ENCODE peak calls at places on chromosomes 7 and 10, in five cellular contexts. D is breast epithelium; R is CD4-positive, CD25-positive, alpha-beta regulatory T cell; S is right lobe of liver; C is H9. B is an unnamed sample. For H3K9me3, the result is how much of the 10 kb centered on the place peaks cover.

GRCh38 chr7:125563964-125564529 is 634.4 kb upstream of the POT1 start:
- DNase-seq in R (no peak), S (no peak), D (no peak), C (peak), B (peak)

GRCh38 chr7:100372256-100372655 is 1.0 kb upstream of the PILRA start:
- DNase-seq in D (no peak), R (no peak), C (no peak), S (no peak), B (no peak)

GRCh38 chr7:126818393-126819196 is 434.1 kb downstream of the GRM8 start:
- DNase-seq in D (no peak), R (no peak), C (no peak), S (no peak), B (no peak)

GRCh38 chr7:54782829-54783228 is 23.8 kb upstream of the SEC61G start:
- DNase-seq in C (no peak), R (no peak), D (no peak), S (no peak), B (no peak)

GRCh38 chr7:42606217-42606905 is 305.5 kb downstream of the C7orf25 start:
- DNase-seq in D (no peak), S (no peak), C (no peak), R (no peak), B (no peak)

GRCh38 chr7:48242846-48243245 is 71.6 kb downstream of the ABCA13 start:
- DNase-seq in S (no peak), R (no peak), D (no peak), C (no peak), B (no peak)

GRCh38 chr10:70144372-70145110 is 2.0 kb downstream of the TYSND1 start:
- DNase-seq in S (no peak), R (no peak), D (no peak), C (no peak), B (no peak)

GRCh38 chr7:70775570-70776156 is 356.3 kb upstream of the GALNT17 start:
- DNase-seq in D (no peak), R (no peak), S (no peak), C (no peak), B (no peak)

GRCh38 chr7:28433604-28434254 is 21.4 kb downstream of the CREB5 start:
- DNase-seq in C (peak), S (no peak), D (no peak), R (no peak), B (peak)

GRCh38 chr10:33008499-33009243 is 50.6 kb upstream of the ITGB1 start:
- DNase-seq in S (no peak), C (peak), R (peak), D (no peak), B (peak)

GRCh38 chr10:124733566-124734245 is 10.5 kb downstream of the FAM53B start:
- DNase-seq in D (no peak), C (peak), R (no peak), S (no peak), B (no peak)

GRCh38 chr7:30841025-30841735 is 70.0 kb downstream of the MINDY4 start:
- DNase-seq in C (no peak), R (no peak), S (no peak), D (no peak), B (no peak)

GRCh38 chr10:13885238-13885990 is 298.6 kb downstream of the PRPF18 start:
- DNase-seq in R (no peak), D (no peak), C (no peak), S (no peak), B (no peak)

GRCh38 chr10:36423821-36424248 is 701.6 kb upstream of the ANKRD30A start:
- DNase-seq in D (no peak), S (no peak), C (no peak), R (no peak), B (peak)

GRCh38 chr10:73588656-73589055 is 2.5 kb downstream of the USP54 start:
- DNase-seq in S (no peak), C (no peak), R (no peak), D (no peak), B (peak)

GRCh38 chr7:124322561-124322960 is 289.7 kb upstream of the TMEM229A start:
- DNase-seq in R (no peak), C (no peak), D (no peak), S (no peak), B (peak)

GRCh38 chr10:123266981-123267380 is 112.8 kb downstream of the BUB3 start:
- DNase-seq in S (no peak), R (no peak), C (no peak), D (no peak), B (peak)

GRCh38 chr7:133763241-133763640 is 363.9 kb upstream of the LRGUK start:
- DNase-seq in S (no peak), R (no peak), C (no peak), D (no peak), B (no peak)

GRCh38 chr7:26636808-26637207 is 227.6 kb downstream of the SKAP2 start:
- DNase-seq in R (no peak), C (no peak), S (no peak), D (no peak), B (no peak)

GRCh38 chr7:69739906-69740545 is 141.8 kb downstream of the AUTS2 start:
- DNase-seq in S (no peak), D (no peak), C (no peak), R (no peak), B (no peak)

GRCh38 chr7:20577362-20578069 is 38.0 kb upstream of the ABCB5 start:
- DNase-seq in D (no peak), R (no peak), S (no peak), C (no peak), B (no peak)

GRCh38 chr7:36141351-36141750 is 11.7 kb upstream of the EEPD1 start:
- DNase-seq in D (no peak), C (no peak), R (no peak), S (no peak), B (no peak)

DNA sequence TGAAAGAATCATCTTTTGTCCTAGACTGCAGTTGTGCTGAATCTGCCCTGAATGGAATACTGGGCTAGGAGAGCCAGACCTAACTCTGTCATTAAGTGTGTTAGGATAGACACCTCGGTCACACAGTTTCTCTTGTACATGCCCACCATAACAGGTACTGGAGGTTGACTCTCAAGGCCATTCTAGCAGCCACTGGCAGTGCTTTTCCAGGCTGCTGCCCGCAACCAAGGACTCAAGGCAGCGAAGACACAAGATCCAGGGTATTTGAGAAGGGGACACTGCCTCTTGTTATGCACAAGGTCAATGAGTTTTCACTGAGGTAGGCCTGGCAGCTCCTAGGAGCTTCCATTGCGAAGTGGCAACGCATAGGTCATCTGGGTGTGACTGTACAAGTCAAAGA is 70.6 kb upstream of the ZNF746 start:
- DNase-seq in S (no peak), D (no peak), C (no peak), R (no peak), B (no peak)
- H3K9me3 ChIP-seq in S (under half), D (under half), C (under half), R (under half), B (under half)

DNA sequence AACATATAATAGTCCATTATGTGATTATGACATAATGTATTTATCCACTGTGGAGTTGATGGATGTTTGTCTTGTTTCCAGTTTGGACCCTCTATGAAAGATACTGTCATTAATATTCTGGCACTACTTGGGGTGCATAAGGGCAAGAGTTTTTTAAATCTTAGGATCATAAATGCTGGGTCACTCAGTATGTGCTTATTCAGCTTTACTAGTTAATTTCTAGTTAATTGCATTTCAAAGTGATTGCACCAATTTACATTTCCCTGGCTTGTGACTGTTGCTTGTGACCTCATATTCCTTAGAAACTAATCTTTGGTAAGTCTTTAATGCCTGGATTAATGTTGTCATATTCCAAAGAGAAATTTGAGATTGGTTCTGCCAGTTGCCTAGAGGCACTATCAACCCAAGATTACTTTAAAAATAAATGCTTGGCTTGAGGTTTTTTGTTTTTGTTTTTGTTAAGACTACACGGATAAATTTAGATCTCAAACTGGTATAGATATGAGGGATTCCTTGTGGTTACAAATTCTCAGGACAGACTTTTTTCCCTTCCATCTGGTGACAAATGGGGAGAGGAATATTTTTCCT is 103.1 kb downstream of the ANK3 start:
- DNase-seq in S (no peak), C (no peak), D (no peak), R (no peak), B (no peak)
- H3K9me3 ChIP-seq in S (under half), C (under half), D (under half), R (under half), B (under half)

GRCh38 chr7:33674804-33675411 is 230.4 kb upstream of the BMPER start:
- DNase-seq in D (no peak), S (no peak), R (no peak), C (no peak), B (no peak)
- H3K9me3 ChIP-seq in D (under half), S (under half), R (under half), C (under half), B (under half)

GRCh38 chr7:64691831-64692230 is 25.9 kb downstream of the ZNF107 start:
- DNase-seq in D (no peak), C (no peak), R (no peak), S (no peak), B (no peak)

GRCh38 chr7:64685091-64685490 is 19.2 kb downstream of the ZNF107 start:
- DNase-seq in C (no peak), S (no peak), R (no peak), D (no peak), B (no peak)

GRCh38 chr7:64686493-64687184 is 20.7 kb downstream of the ZNF107 start:
- DNase-seq in R (no peak), C (no peak), D (peak), S (no peak), B (peak)

GRCh38 chr7:64685741-64686140 is 19.8 kb downstream of the ZNF107 start:
- DNase-seq in S (no peak), C (no peak), D (no peak), R (no peak), B (peak)

GRCh38 chr7:64687249-64687648 is 21.3 kb downstream of the ZNF107 start:
- DNase-seq in C (no peak), D (no peak), R (no peak), S (no peak), B (no peak)
- H3K9me3 ChIP-seq in C (under half), D (under half), R (half or more), S (under half), B (under half)

DNA sequence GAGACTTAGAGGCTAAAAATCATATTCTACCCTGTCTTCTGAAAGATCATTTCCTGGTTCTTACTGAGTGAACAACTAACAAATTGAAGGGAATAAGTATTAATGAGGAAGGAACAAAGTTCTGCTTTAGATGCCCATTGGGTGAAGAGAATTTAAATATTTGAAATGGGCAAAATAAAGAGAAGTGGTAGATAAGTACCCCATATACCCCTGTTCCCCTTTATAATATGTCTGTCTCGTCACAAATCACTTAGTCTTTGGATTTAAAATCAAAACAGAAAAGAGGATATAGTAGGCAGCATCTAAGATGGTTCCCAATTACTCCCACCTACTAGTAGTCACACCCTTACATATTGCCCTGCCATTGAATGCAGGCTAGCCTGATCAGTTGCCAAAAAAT is 13.3 kb downstream of the TES start:
- DNase-seq in S (no peak), C (no peak), D (no peak), R (no peak), B (no peak)
- H3K9me3 ChIP-seq in S (under half), C (under half), D (under half), R (under half), B (under half)

DNA sequence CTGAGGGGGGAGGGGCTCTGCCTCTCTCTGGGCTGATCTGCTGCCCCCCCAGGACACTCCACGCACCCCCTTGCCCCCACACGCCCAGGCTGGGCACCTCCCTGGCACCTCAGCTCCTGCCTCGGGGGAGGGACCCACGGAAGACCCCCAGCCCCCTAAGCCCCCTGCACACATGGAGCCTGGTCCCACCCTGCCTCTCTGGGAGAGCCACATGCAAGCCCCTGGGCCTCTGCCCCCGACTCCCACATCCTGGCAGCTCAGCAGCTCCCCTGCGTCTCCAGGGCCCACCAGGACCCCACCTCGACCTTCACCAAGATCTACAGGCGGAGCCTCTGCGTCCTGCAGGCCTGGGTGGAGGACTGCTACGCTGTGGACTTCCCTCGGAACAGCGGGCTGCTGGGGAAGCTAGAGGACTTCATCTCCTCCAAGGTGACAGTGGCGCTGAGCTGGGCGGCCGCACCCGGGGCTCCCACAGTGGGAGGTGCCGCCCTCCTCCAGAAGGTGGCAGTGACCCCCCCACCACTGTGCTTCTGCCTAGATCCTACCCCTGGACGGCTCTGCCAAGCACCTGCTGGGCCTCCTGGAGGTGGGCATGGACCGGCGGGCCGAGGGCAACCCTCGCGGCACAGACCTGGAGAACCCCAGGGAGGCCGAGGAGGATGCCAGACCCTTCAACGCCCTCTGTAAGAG is 18.7 kb upstream of the UTF1 start:
- DNase-seq in R (no peak), C (no peak), S (no peak), D (no peak), B (no peak)
- H3K9me3 ChIP-seq in R (under half), C (under half), S (under half), D (under half), B (under half)